ENCODE peak calls at places on chromosomes 12 and 14, in seven cellular contexts. G is Panc1, P is body of pancreas, W is stomach, V is fibroblast of lung, I is right lobe of liver, H is cardiac muscle cell. L is an unnamed sample.

GRCh38 chr12:108109954-108110353 is 19.1 kb upstream of the WSCD2 start:
- DNase-seq in W (no peak), P (no peak), V (no peak), H (no peak), G (no peak), I (no peak), L (no peak)

GRCh38 chr12:88182431-88182830 is 40.3 kb downstream of the TMTC3 start:
- DNase-seq in W (no peak), I (no peak), P (no peak), V (no peak), H (no peak), G (no peak), L (no peak)

GRCh38 chr12:19186722-19187661 is 57.5 kb downstream of the PLEKHA5 start:
- DNase-seq in I (no peak), W (no peak), V (peak), G (peak), P (no peak), H (peak), L (no peak)

GRCh38 chr12:75877588-75878381 is 153.8 kb downstream of the PHLDA1 start:
- DNase-seq in G (no peak), P (no peak), V (peak), W (no peak), H (peak), I (no peak), L (no peak)

GRCh38 chr12:95623554-95624170 is 72.4 kb upstream of the USP44 start:
- DNase-seq in I (peak), W (peak), V (peak), H (peak), G (no peak), P (peak), L (no peak)

GRCh38 chr12:49507139-49507538 is 31.7 kb upstream of the KCNH3 start:
- DNase-seq in I (no peak), H (no peak), P (no peak), W (no peak), G (no peak), V (peak), L (no peak)

GRCh38 chr14:95537298-95538089 is 2.6 kb downstream of the GLRX5 start:
- DNase-seq in W (no peak), I (no peak), V (no peak), P (no peak), G (no peak), H (no peak), L (no peak)

GRCh38 chr12:68932123-68932700 is 759 bp downstream of the CPM start:
- DNase-seq in I (no peak), P (peak), V (no peak), H (no peak), W (no peak), G (no peak), L (no peak)

GRCh38 chr14:76203086-76204001 is 51.6 kb downstream of the GPATCH2L start:
- DNase-seq in H (no peak), I (peak), P (no peak), V (peak), W (no peak), G (peak), L (no peak)

GRCh38 chr14:101017209-101017608 is 113.7 kb upstream of the RTL1 start:
- DNase-seq in P (no peak), V (peak), W (no peak), H (no peak), I (no peak), G (no peak), L (peak)

GRCh38 chr12:49843871-49844437 is 1.0 kb upstream of the BCDIN3D start:
- DNase-seq in H (no peak), W (no peak), P (no peak), G (no peak), V (no peak), I (no peak), L (no peak)

GRCh38 chr12:110340706-110341105 is 59.7 kb downstream of the ATP2A2 start:
- DNase-seq in G (no peak), H (no peak), V (no peak), W (no peak), I (no peak), P (no peak), L (peak)

GRCh38 chr14:76541594-76542219 is 165.8 kb downstream of the ESRRB start:
- DNase-seq in G (no peak), H (no peak), I (no peak), W (no peak), V (no peak), P (no peak), L (no peak)

GRCh38 chr14:88790501-88791251 is 2.1 kb downstream of the EML5 start:
- DNase-seq in G (no peak), P (no peak), V (no peak), I (no peak), H (no peak), W (no peak), L (no peak)

GRCh38 chr12:67630373-67631088 is 18.0 kb upstream of the DYRK2 start:
- DNase-seq in I (peak), V (peak), P (peak), W (peak), H (no peak), G (no peak), L (no peak)

GRCh38 chr12:109625131-109625559 is 51.6 kb downstream of the MVK start:
- DNase-seq in P (no peak), W (no peak), H (no peak), V (no peak), I (no peak), G (no peak), L (no peak)

GRCh38 chr12:88242161-88242925 is 100.2 kb downstream of the TMTC3 start:
- DNase-seq in P (no peak), W (no peak), G (peak), V (peak), I (no peak), H (no peak), L (no peak)

GRCh38 chr12:6469609-6470374 is 685 bp downstream of the VAMP1 start:
- DNase-seq in P (no peak), G (no peak), I (no peak), V (peak), H (no peak), W (no peak), L (no peak)

GRCh38 chr14:104735830-104736642 is 12.0 kb downstream of the ADSS1 start:
- DNase-seq in G (no peak), I (peak), P (peak), W (peak), H (no peak), V (peak), L (no peak)

GRCh38 chr12:47828967-47829482 is 9.3 kb upstream of the HDAC7 start:
- DNase-seq in P (peak), W (peak), I (peak), V (peak), H (peak), G (no peak), L (no peak)

GRCh38 chr14:103385994-103386491 is 828 bp downstream of the MARK3 start:
- DNase-seq in V (no peak), H (peak), I (peak), G (no peak), W (peak), P (peak), L (no peak)

GRCh38 chr12:121787063-121787774 is 6.3 kb downstream of the RHOF start:
- DNase-seq in I (no peak), V (no peak), W (peak), H (no peak), P (no peak), G (no peak), L (no peak)

GRCh38 chr14:87601011-87601410 is 392.0 kb downstream of the GALC start:
- DNase-seq in P (no peak), I (no peak), W (no peak), G (no peak), V (no peak), H (no peak), L (no peak)

GRCh38 chr14:21068521-21069387 is 1.4 kb upstream of the ARHGEF40 start:
- DNase-seq in P (peak), V (peak), H (peak), G (no peak), I (peak), W (peak), L (no peak)

GRCh38 chr12:132834181-132834711 is 5.6 kb upstream of the GOLGA3 start:
- DNase-seq in G (no peak), I (no peak), W (no peak), H (no peak), V (no peak), P (no peak), L (no peak)

GRCh38 chr12:120820885-120821510 is 83.2 kb downstream of the SPPL3 start:
- DNase-seq in G (no peak), P (no peak), V (no peak), H (no peak), W (no peak), I (no peak), L (no peak)

GRCh38 chr12:54009171-54010052 is 627 bp downstream of the HOXC8 start:
- DNase-seq in V (no peak), W (no peak), H (no peak), P (no peak), G (no peak), I (no peak), L (no peak)

GRCh38 chr14:96956464-96957239 is 159.5 kb downstream of the VRK1 start:
- DNase-seq in G (no peak), I (no peak), W (no peak), P (no peak), V (no peak), H (no peak), L (no peak)

DNA sequence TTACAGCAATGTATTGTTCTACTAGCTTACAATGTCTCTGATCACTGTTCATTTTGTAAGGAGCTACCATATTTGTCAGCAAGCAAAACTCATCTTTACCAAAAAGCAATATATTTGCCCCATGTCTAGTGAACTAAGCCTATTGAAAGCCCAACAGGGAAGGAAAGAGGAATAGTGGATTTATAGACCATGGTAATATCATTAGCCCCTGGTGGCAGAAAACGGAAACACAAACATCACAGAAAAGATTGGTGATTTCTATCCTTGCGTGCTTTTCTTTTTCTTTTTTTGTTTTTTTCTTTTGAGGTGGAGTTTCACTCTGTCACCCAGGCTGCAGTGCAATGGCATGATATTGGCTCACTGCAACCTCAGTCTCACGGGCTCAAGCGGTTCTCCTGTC is 1562.4 kb upstream of the TMEM132C start:
- DNase-seq in I (no peak), H (no peak), P (no peak), G (no peak), V (no peak), W (no peak), L (no peak)
- TF ChIP-seq CTCF in I (no peak), H (no peak), P (no peak), G (peak), V (no peak), W (no peak), L (peak)

DNA sequence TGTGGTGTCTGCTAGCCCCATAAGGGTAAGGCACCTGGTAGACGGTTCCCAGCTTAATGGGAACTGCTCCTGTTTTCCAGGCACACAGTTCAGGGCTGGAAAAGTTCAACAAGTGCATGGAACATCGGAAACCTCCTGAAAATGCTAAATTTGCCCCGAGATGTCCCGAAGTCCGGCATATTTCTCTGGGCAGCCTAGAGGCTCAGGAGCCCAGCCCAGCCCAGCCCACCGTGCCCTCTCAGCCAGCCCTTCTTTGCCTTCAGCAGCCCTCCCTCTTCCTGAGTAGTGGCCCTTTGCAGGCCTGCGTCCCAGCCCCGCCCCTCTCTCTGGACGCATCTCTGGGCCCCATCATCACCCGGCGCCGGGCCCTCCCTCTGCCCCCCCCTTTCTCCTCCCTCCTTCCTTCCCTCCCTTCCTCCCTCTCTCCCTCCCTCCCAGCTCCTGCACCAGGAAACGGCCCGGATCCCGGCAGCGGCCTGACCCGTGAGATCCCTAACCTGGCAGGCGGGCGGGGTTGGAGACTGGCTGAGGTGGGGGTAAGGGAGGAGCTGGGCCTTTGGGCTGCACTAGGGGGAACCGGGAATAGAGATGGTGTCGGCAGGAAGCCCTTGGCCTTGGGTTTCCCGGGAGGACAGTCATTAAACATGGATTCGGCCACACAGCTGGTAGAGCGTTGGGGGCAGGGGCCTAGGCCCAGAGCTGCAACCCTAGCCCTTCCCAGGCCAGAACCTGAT is at the start of gene BCL2L2:
- DNase-seq in W (peak), P (peak), V (peak), H (peak), G (no peak), I (peak), L (peak)
- TF ChIP-seq CTCF in W (no peak), P (no peak), V (no peak), H (no peak), G (no peak), I (no peak), L (no peak)

GRCh38 chr12:25655702-25656101 is 102.6 kb upstream of the LMNTD1 start:
- DNase-seq in P (no peak), H (no peak), V (no peak), I (no peak), W (no peak), G (no peak), L (no peak)
- TF ChIP-seq CTCF in P (no peak), H (no peak), V (no peak), I (no peak), W (no peak), G (no peak), L (no peak)

DNA sequence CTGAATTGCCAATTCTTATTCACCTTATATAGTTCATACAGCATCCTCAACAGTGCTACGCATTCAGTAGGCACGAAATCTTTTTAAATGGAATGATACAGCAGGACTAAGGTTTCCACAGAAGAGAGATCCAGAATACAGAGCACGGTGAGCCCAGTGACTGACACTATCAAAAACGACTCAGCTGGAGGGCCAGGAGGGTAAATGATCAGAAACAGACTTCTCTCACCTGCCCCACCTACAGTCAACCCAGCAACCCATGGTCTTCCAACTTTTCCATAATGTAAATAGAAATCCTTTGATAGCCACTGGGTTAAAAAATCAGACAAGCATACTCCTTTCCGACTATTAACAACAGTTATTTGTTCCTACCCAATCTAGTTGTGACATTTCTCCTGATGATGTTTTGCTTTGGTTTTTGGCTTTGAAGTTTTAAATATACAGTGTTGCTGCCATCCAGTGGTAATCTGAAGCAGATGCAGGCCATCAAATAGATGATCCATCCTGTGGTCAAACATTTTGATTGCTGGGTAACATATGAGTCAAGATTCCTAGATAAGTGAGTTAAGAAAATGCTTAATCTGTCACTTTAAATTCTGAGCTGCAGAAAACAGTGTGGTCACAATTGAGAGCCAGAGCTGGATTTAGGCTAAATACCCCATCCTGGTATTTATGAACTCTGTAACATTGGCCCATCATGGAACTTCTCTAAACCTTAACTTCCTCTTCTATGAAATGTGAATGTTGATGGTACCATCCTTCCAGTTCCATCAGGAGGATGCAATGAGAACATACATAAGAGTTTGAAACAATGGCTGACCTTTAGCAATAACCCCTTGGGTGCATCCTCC is 42.0 kb downstream of the GPHB5 start:
- DNase-seq in H (peak), W (no peak), G (peak), I (no peak), P (no peak), V (peak), L (no peak)
- TF ChIP-seq CTCF in H (peak), W (no peak), G (peak), I (peak), P (peak), V (peak), L (peak)

DNA sequence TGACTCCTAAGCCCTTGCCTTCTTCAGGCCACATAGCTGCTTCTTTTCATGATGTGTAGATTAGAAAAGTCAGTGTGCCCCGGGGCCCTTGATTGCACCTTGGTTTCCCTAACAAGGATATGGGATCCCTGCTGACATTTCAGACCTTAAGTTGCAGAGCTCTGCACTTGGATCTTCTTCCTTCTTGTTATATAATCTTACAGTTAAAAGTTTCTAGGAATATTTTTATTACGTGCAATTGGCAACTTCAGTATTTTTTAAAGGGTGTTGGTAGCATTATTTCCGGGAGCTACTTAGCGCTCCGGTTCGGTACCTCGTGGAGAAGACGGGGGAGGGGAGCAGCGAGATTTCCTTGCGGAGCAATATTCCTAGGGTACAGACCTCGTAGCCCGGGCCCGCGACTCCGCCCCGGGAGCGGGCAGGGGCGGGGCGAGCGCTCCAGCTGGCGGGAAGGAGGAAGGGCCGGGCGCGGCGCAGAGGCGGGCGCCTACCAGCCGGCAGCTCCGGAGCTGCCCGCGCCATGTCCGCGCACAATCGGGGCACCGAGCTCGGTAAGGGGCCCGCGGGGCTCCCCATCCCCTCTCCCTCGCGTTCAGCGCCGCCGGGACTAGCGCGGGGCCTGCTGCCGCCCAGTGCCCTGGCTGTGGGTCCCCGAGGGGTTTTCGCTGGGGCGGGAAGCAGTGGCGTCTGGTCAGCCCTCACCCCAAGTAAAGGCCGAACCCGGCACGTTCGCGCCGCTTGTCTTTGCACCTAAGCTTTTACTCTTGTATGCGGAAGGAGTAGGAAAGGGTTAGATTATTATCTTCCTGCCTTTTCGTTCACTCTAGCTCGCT is at the start of gene DERA:
- DNase-seq in V (peak), I (peak), G (no peak), W (peak), H (peak), P (peak), L (peak)
- TF ChIP-seq CTCF in V (no peak), I (no peak), G (no peak), W (no peak), H (no peak), P (no peak), L (no peak)

GRCh38 chr12:80121661-80122060 is 22.3 kb downstream of the OTOGL start:
- DNase-seq in P (no peak), W (no peak), H (no peak), I (no peak), G (no peak), V (no peak), L (no peak)
- TF ChIP-seq CTCF in P (no peak), W (no peak), H (no peak), I (no peak), G (no peak), V (no peak), L (no peak)